ENCODE peak calls at places on chromosomes 5 and 9, in nine cellular contexts. O is upper lobe of right lung; G is GM12892; U is T1000; Q is stimulated activated CD4-positive, alpha-beta T cell treated with anti-CD3 and anti-CD28 coated beads, TNF-alpha, amount 100 ng/mL, for 1 hour; E is germinal center; X is iPS-NIHi11; V is heart right ventricle; N is HEK293T. Y is an unnamed sample.

GRCh38 chr5:172091956-172092732 is 85.7 kb upstream of the FBXW11 start:
- DNase-seq in O (peak; percentile 38), G (no peak), U (no peak), Q (no peak), E (no peak), X (no peak), V (no peak), N (no peak), Y (no peak)

GRCh38 chr9:99690573-99690972 is 131.1 kb upstream of the NR4A3 start:
- DNase-seq in O (no peak), G (no peak), U (no peak), Q (no peak), E (no peak), X (peak; percentile 17), V (no peak), N (no peak), Y (no peak)

GRCh38 chr5:160702856-160703453 is 149.1 kb downstream of the ATP10B start:
- DNase-seq in O (no peak), G (no peak), U (no peak), Q (no peak), E (peak; percentile 17), X (no peak), V (no peak), N (no peak), Y (no peak)

GRCh38 chr9:34032631-34033030 is 16.1 kb downstream of the UBAP2 start:
- DNase-seq in O (peak; percentile 12), G (no peak), U (no peak), Q (no peak), E (no peak), X (no peak), V (no peak), N (no peak), Y (no peak)

GRCh38 chr9:109192732-109193361 is 25.8 kb upstream of the FRRS1L start:
- DNase-seq in O (no peak), G (no peak), U (no peak), Q (no peak), E (no peak), X (peak; percentile 63), V (no peak), N (peak; percentile 51), Y (peak; percentile 15)

GRCh38 chr9:114407889-114408288 is 20.1 kb upstream of the AKNA start:
- DNase-seq in O (no peak), G (no peak), U (no peak), Q (no peak), E (no peak), X (no peak), V (no peak), N (no peak), Y (no peak)

GRCh38 chr5:149638136-149638535 is 56.8 kb downstream of the ARHGEF37 start:
- DNase-seq in O (no peak), G (no peak), U (no peak), Q (no peak), E (no peak), X (no peak), V (no peak), N (no peak), Y (no peak)

GRCh38 chr5:76081811-76082783 is 1.1 kb upstream of the SV2C start:
- DNase-seq in O (peak; percentile 51), G (no peak), U (no peak), Q (no peak), E (no peak), X (peak; percentile 31), V (no peak), N (no peak), Y (no peak)

GRCh38 chr9:124503713-124504529 is 3.3 kb downstream of the NR5A1 start:
- DNase-seq in O (no peak), G (no peak), U (no peak), Q (no peak), E (no peak), X (no peak), V (no peak), N (no peak), Y (no peak)

GRCh38 chr5:170631471-170632195 is 127.8 kb downstream of the KCNIP1 start:
- DNase-seq in O (peak; percentile 40), G (no peak), U (no peak), Q (no peak), E (no peak), X (peak; percentile 76), V (no peak), N (peak; percentile 38), Y (peak; percentile 33)

GRCh38 chr9:129983891-129984290 is 59.1 kb downstream of the FNBP1 start:
- DNase-seq in O (no peak), G (no peak), U (no peak), Q (no peak), E (no peak), X (no peak), V (no peak), N (no peak), Y (no peak)

GRCh38 chr5:15539951-15540350 is 40.0 kb downstream of the FBXL7 start:
- DNase-seq in O (no peak), G (no peak), U (no peak), Q (no peak), E (no peak), X (no peak), V (no peak), N (no peak), Y (no peak)

GRCh38 chr9:73596321-73596720 is 444.7 kb downstream of the ANXA1 start:
- DNase-seq in O (no peak), G (no peak), U (no peak), Q (no peak), E (no peak), X (no peak), V (no peak), N (no peak), Y (no peak)

GRCh38 chr5:6637590-6637989 is 4.3 kb downstream of the SRD5A1 start:
- DNase-seq in O (no peak), G (no peak), U (no peak), Q (no peak), E (no peak), X (no peak), V (no peak), N (no peak), Y (no peak)

GRCh38 chr5:135235551-135236100 is 163.4 kb downstream of the MACROH2A1 start:
- DNase-seq in O (peak; percentile 40), G (no peak), U (no peak), Q (no peak), E (no peak), X (no peak), V (no peak), N (no peak), Y (no peak)

GRCh38 chr5:9332026-9332425 is 213.8 kb downstream of the SEMA5A start:
- DNase-seq in O (no peak), G (no peak), U (no peak), Q (no peak), E (no peak), X (no peak), V (no peak), N (no peak), Y (no peak)

GRCh38 chr5:171830686-171831085 is 45.1 kb downstream of the SMIM23 start:
- DNase-seq in O (no peak), G (no peak), U (no peak), Q (no peak), E (no peak), X (no peak), V (no peak), N (no peak), Y (no peak)

GRCh38 chr9:4111233-4112000 is 188.5 kb downstream of the GLIS3 start:
- DNase-seq in O (no peak), G (no peak), U (no peak), Q (no peak), E (no peak), X (no peak), V (no peak), N (no peak), Y (no peak)

GRCh38 chr9:6443661-6444060 is 30.7 kb downstream of the UHRF2 start:
- DNase-seq in O (no peak), G (no peak), U (no peak), Q (no peak), E (no peak), X (no peak), V (no peak), N (no peak), Y (no peak)

GRCh38 chr5:75059887-75060286 is 7.5 kb upstream of the GCNT4 start:
- DNase-seq in O (no peak), G (no peak), U (no peak), Q (peak; percentile 18), E (no peak), X (no peak), V (no peak), N (no peak), Y (no peak)

GRCh38 chr5:52077941-52078825 is 694.9 kb downstream of the ISL1 start:
- DNase-seq in O (no peak), G (no peak), U (no peak), Q (no peak), E (no peak), X (peak; percentile 9), V (no peak), N (no peak), Y (no peak)

GRCh38 chr9:18905033-18905882 is 127.8 kb downstream of the SAXO1 start:
- DNase-seq in O (no peak), G (no peak), U (peak; percentile 13), Q (no peak), E (no peak), X (no peak), V (no peak), N (no peak), Y (no peak)

GRCh38 chr5:142717582-142718215 is 31.8 kb upstream of the FGF1 start:
- DNase-seq in O (no peak), G (no peak), U (no peak), Q (no peak), E (no peak), X (peak; percentile 31), V (peak; percentile 59), N (peak; percentile 35), Y (no peak)

GRCh38 chr5:137938358-137939138 is 49.3 kb downstream of the PKD2L2 start:
- DNase-seq in O (no peak), G (no peak), U (no peak), Q (no peak), E (no peak), X (no peak), V (no peak), N (no peak), Y (no peak)

GRCh38 chr9:70589571-70590263 is 175.3 kb upstream of the KLF9 start:
- DNase-seq in O (no peak), G (no peak), U (no peak), Q (no peak), E (no peak), X (no peak), V (peak; percentile 61), N (no peak), Y (no peak)

GRCh38 chr5:8247485-8247884 is 378.5 kb downstream of the MTRR start:
- DNase-seq in O (no peak), G (no peak), U (no peak), Q (no peak), E (no peak), X (no peak), V (no peak), N (no peak), Y (no peak)

GRCh38 chr5:154466671-154467070 is 11.4 kb downstream of the HAND1 start:
- DNase-seq in O (no peak), G (no peak), U (no peak), Q (no peak), E (no peak), X (no peak), V (no peak), N (no peak), Y (no peak)

GRCh38 chr9:99162759-99163364 is 57.9 kb downstream of the TGFBR1 start:
- DNase-seq in O (no peak), G (no peak), U (no peak), Q (no peak), E (no peak), X (peak; percentile 38), V (no peak), N (peak; percentile 43), Y (peak; percentile 22)

GRCh38 chr5:95822038-95822407 is 503 bp downstream of the GLRX start:
- DNase-seq in O (peak; percentile 82), G (no peak), U (no peak), Q (no peak), E (peak; percentile 84), X (peak; percentile 51), V (peak; percentile 77), N (peak; percentile 50), Y (no peak)

GRCh38 chr5:368162-369084 is 46.9 kb downstream of the AHRR start:
- DNase-seq in O (peak; percentile 67), G (no peak), U (no peak), Q (no peak), E (no peak), X (peak; percentile 5), V (peak; percentile 3), N (no peak), Y (no peak)

GRCh38 chr9:96660693-96661248 is 5.7 kb upstream of the PRXL2C start:
- DNase-seq in O (no peak), G (no peak), U (no peak), Q (no peak), E (no peak), X (no peak), V (no peak), N (no peak), Y (no peak)

Y was measured in HCT116.